ENCODE peak calls at places on chromosomes 3 and 15, in seven cellular contexts. C, K, D, Z, I, L and E are unnamed samples.

GRCh38 chr3:47392933-47393332 is 12.1 kb downstream of the PTPN23 start:
- DNase-seq in K (no peak), C (no peak), Z (no peak), I (no peak), L (no peak), D (no peak), E (no peak)

GRCh38 chr3:189900578-189900977 is 220.1 kb downstream of the P3H2 start:
- DNase-seq in D (no peak), Z (no peak), L (no peak), I (peak), K (no peak), C (no peak), E (no peak)

GRCh38 chr15:33292718-33293307 is 18.0 kb upstream of the RYR3 start:
- DNase-seq in Z (no peak), C (no peak), I (peak), K (peak), L (peak), D (peak), E (peak)

GRCh38 chr15:78200276-78200930 is 34.0 kb downstream of the ACSBG1 start:
- DNase-seq in C (peak), I (no peak), L (no peak), D (no peak), Z (no peak), K (no peak), E (no peak)

GRCh38 chr3:140720242-140720641 is 42.4 kb downstream of the TRIM42 start:
- DNase-seq in I (no peak), C (no peak), Z (no peak), L (no peak), K (no peak), D (no peak), E (no peak)

GRCh38 chr3:141454906-141455602 is 31.8 kb upstream of the RASA2 start:
- DNase-seq in D (peak), C (no peak), K (peak), Z (no peak), I (peak), L (peak), E (peak)

GRCh38 chr3:27360113-27361078 is 8.8 kb downstream of the NEK10 start:
- DNase-seq in Z (no peak), K (peak), C (no peak), D (no peak), I (peak), L (no peak), E (peak)

GRCh38 chr3:140117111-140117526 is 182.1 kb downstream of the CLSTN2 start:
- DNase-seq in K (no peak), L (no peak), I (no peak), C (no peak), Z (no peak), D (no peak), E (peak)

GRCh38 chr3:171799501-171799900 is 10.8 kb downstream of the PLD1 start:
- DNase-seq in C (no peak), Z (no peak), I (no peak), D (no peak), L (no peak), K (no peak), E (peak)

GRCh38 chr3:51702156-51702555 is 4.7 kb upstream of the GRM2 start:
- DNase-seq in L (no peak), C (no peak), K (no peak), Z (no peak), I (no peak), D (no peak), E (no peak)

GRCh38 chr3:151213151-151213550 is 10.1 kb upstream of the GPR171 start:
- DNase-seq in I (no peak), C (no peak), D (no peak), K (no peak), L (no peak), Z (no peak), E (no peak)

GRCh38 chr15:35141743-35142356 is 56.8 kb upstream of the NANOGP8 start:
- DNase-seq in L (no peak), Z (no peak), D (no peak), K (no peak), C (no peak), I (peak), E (peak)

GRCh38 chr15:53564647-53565046 is 194.8 kb downstream of the WDR72 start:
- DNase-seq in I (no peak), D (no peak), L (no peak), C (no peak), K (no peak), Z (no peak), E (no peak)

GRCh38 chr15:70741107-70741511 is 22.2 kb downstream of the UACA start:
- DNase-seq in Z (no peak), I (peak), D (no peak), L (no peak), K (no peak), C (peak), E (peak)

GRCh38 chr3:35965908-35966307 is 326.6 kb downstream of the ARPP21 start:
- DNase-seq in L (no peak), C (no peak), K (peak), I (peak), Z (no peak), D (no peak), E (peak)

GRCh38 chr15:28101201-28101600 is 2.1 kb upstream of the OCA2 start:
- DNase-seq in D (no peak), Z (no peak), L (no peak), C (no peak), K (no peak), I (no peak), E (no peak)

GRCh38 chr3:111601810-111602209 is 6.7 kb upstream of the ZBED2 start:
- DNase-seq in K (no peak), C (no peak), D (no peak), I (no peak), Z (no peak), L (no peak), E (no peak)

GRCh38 chr3:164673738-164674137 is 404.6 kb downstream of the SI start:
- DNase-seq in C (no peak), L (no peak), Z (no peak), D (no peak), K (no peak), I (no peak), E (no peak)